ENCODE peak calls at places on chromosome 10, in eight cellular contexts. One of them, this sample, is unnamed.

GRCh38 chr10:128062837-128063563 is 63.2 kb downstream of the MKI67 start:
- DNase-seq in dorsolateral prefrontal cortex: peak
- DNase-seq in epithelial cell of esophagus: no peak
- DNase-seq in lower lobe of right lung: no peak
- DNase-seq in WERI-Rb-1: no peak
- DNase-seq in astrocyte of the cerebellum: no peak
- DNase-seq in HFF-Myc: no peak
- DNase-seq in neural progenitor cell: no peak
- DNase-seq in this sample: no peak

GRCh38 chr10:48451969-48452878 is 145.7 kb downstream of the MAPK8 start:
- DNase-seq in dorsolateral prefrontal cortex: no peak
- DNase-seq in HFF-Myc: no peak
- DNase-seq in astrocyte of the cerebellum: no peak
- DNase-seq in lower lobe of right lung: no peak
- DNase-seq in epithelial cell of esophagus: no peak
- DNase-seq in neural progenitor cell: no peak
- DNase-seq in WERI-Rb-1: no peak
- DNase-seq in this sample: no peak

GRCh38 chr10:68212721-68213352 is 19.1 kb downstream of the ATOH7 start:
- DNase-seq in neural progenitor cell: no peak
- DNase-seq in astrocyte of the cerebellum: peak
- DNase-seq in WERI-Rb-1: no peak
- DNase-seq in HFF-Myc: peak
- DNase-seq in epithelial cell of esophagus: peak
- DNase-seq in dorsolateral prefrontal cortex: no peak
- DNase-seq in lower lobe of right lung: no peak
- DNase-seq in this sample: no peak

GRCh38 chr10:132374176-132374575 is 22.8 kb upstream of the PWWP2B start:
- DNase-seq in neural progenitor cell: no peak
- DNase-seq in epithelial cell of esophagus: no peak
- DNase-seq in HFF-Myc: no peak
- DNase-seq in dorsolateral prefrontal cortex: peak
- DNase-seq in WERI-Rb-1: no peak
- DNase-seq in lower lobe of right lung: peak
- DNase-seq in astrocyte of the cerebellum: no peak
- DNase-seq in this sample: no peak

GRCh38 chr10:29749150-29749549 is 114.4 kb upstream of the SVIL start:
- DNase-seq in dorsolateral prefrontal cortex: no peak
- DNase-seq in astrocyte of the cerebellum: no peak
- DNase-seq in lower lobe of right lung: no peak
- DNase-seq in HFF-Myc: peak
- DNase-seq in neural progenitor cell: no peak
- DNase-seq in epithelial cell of esophagus: no peak
- DNase-seq in WERI-Rb-1: no peak
- DNase-seq in this sample: no peak

GRCh38 chr10:77405771-77406241 is 231.8 kb downstream of the KCNMA1 start:
- DNase-seq in neural progenitor cell: peak
- DNase-seq in epithelial cell of esophagus: peak
- DNase-seq in dorsolateral prefrontal cortex: peak
- DNase-seq in astrocyte of the cerebellum: no peak
- DNase-seq in HFF-Myc: peak
- DNase-seq in WERI-Rb-1: peak
- DNase-seq in lower lobe of right lung: peak
- DNase-seq in this sample: no peak

GRCh38 chr10:79089579-79090110 is 20.9 kb downstream of the ZMIZ1 start:
- DNase-seq in dorsolateral prefrontal cortex: no peak
- DNase-seq in neural progenitor cell: no peak
- DNase-seq in lower lobe of right lung: no peak
- DNase-seq in astrocyte of the cerebellum: no peak
- DNase-seq in epithelial cell of esophagus: no peak
- DNase-seq in WERI-Rb-1: peak
- DNase-seq in HFF-Myc: no peak
- DNase-seq in this sample: no peak

GRCh38 chr10:73848821-73849489 is 25.4 kb downstream of the CAMK2G start:
- DNase-seq in neural progenitor cell: peak
- DNase-seq in dorsolateral prefrontal cortex: peak
- DNase-seq in HFF-Myc: peak
- DNase-seq in WERI-Rb-1: peak
- DNase-seq in astrocyte of the cerebellum: peak
- DNase-seq in epithelial cell of esophagus: peak
- DNase-seq in lower lobe of right lung: peak
- DNase-seq in this sample: no peak

GRCh38 chr10:9745158-9745557 is 1272.5 kb upstream of the CELF2 start:
- DNase-seq in WERI-Rb-1: no peak
- DNase-seq in epithelial cell of esophagus: no peak
- DNase-seq in dorsolateral prefrontal cortex: no peak
- DNase-seq in lower lobe of right lung: no peak
- DNase-seq in astrocyte of the cerebellum: no peak
- DNase-seq in HFF-Myc: no peak
- DNase-seq in neural progenitor cell: no peak
- DNase-seq in this sample: no peak

GRCh38 chr10:31896972-31897384 is 31.7 kb downstream of the ARHGAP12 start:
- DNase-seq in neural progenitor cell: no peak
- DNase-seq in HFF-Myc: no peak
- DNase-seq in dorsolateral prefrontal cortex: no peak
- DNase-seq in lower lobe of right lung: no peak
- DNase-seq in WERI-Rb-1: no peak
- DNase-seq in astrocyte of the cerebellum: peak
- DNase-seq in epithelial cell of esophagus: peak
- DNase-seq in this sample: no peak

DNA sequence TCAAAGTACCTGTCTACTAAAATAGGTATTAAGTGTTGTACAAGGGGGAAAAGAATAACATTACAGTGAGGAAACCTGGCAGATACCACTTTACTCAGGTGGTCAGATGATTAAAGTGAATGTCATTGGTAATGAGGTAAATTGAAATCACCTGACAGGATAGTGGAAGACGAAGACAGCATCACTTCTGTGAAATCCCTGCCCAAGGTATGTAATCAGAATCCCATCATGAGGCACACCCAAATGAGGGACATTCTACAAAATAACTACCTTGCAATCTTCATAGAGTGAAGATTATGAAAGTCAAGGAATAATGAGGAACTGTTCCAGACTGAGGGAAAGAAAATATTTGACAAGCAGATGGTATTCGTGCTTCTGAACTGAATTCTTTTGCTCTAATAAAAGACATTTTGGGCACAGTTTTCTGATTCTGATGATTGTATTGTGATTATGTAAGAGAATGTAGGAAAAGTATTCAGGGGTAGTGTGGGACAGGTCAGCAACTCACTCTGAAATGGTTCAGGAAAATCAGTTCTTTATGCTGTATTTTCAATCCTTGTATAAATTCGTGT is 33.3 kb upstream of the ARMS2 start:
- DNase-seq in WERI-Rb-1: no peak
- DNase-seq in neural progenitor cell: no peak
- DNase-seq in epithelial cell of esophagus: peak
- DNase-seq in astrocyte of the cerebellum: no peak
- DNase-seq in lower lobe of right lung: no peak
- DNase-seq in HFF-Myc: no peak
- DNase-seq in dorsolateral prefrontal cortex: no peak
- DNase-seq in this sample: no peak
- H3K4me3 ChIP-seq in WERI-Rb-1: no peak
- H3K4me3 ChIP-seq in neural progenitor cell: no peak
- H3K4me3 ChIP-seq in epithelial cell of esophagus: no peak
- H3K4me3 ChIP-seq in astrocyte of the cerebellum: no peak
- H3K4me3 ChIP-seq in lower lobe of right lung: no peak
- H3K4me3 ChIP-seq in HFF-Myc: no peak
- H3K4me3 ChIP-seq in dorsolateral prefrontal cortex: no peak
- H3K4me3 ChIP-seq in this sample: no peak

DNA sequence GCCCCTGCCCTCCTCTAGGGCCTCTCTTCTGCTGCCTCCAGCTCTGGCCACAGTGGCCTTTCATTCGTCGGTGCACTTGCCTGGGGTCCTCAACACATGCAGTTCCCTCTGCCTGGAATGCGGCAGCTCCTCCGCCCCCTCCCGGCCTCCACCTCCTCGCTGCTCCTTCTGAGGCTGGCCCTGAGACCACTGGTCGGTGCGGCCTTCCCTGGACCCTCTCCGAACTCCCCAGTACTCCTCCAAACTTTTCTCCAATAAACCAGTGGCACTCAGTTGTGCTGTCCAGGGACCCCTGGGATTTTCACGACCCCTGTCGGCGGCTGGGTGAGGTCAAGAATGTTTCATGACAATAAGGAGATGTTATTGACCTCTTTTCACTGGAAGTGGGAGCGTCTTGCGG is 53.5 kb downstream of the BMS1 start:
- DNase-seq in HFF-Myc: no peak
- DNase-seq in epithelial cell of esophagus: no peak
- DNase-seq in dorsolateral prefrontal cortex: no peak
- DNase-seq in astrocyte of the cerebellum: no peak
- DNase-seq in lower lobe of right lung: no peak
- DNase-seq in neural progenitor cell: peak
- DNase-seq in WERI-Rb-1: no peak
- DNase-seq in this sample: no peak
- TF ChIP-seq CTCF in HFF-Myc: no peak
- TF ChIP-seq CTCF in epithelial cell of esophagus: no peak
- TF ChIP-seq CTCF in dorsolateral prefrontal cortex: no peak
- TF ChIP-seq CTCF in astrocyte of the cerebellum: no peak
- TF ChIP-seq CTCF in lower lobe of right lung: no peak
- TF ChIP-seq CTCF in neural progenitor cell: no peak
- TF ChIP-seq CTCF in WERI-Rb-1: no peak
- TF ChIP-seq CTCF in this sample: no peak

GRCh38 chr10:28530751-28531150 is 2.2 kb upstream of the WAC start:
- DNase-seq in astrocyte of the cerebellum: no peak
- DNase-seq in WERI-Rb-1: no peak
- DNase-seq in HFF-Myc: no peak
- DNase-seq in lower lobe of right lung: no peak
- DNase-seq in neural progenitor cell: no peak
- DNase-seq in epithelial cell of esophagus: no peak
- DNase-seq in dorsolateral prefrontal cortex: no peak
- DNase-seq in this sample: no peak
- H3K4me3 ChIP-seq in astrocyte of the cerebellum: no peak
- H3K4me3 ChIP-seq in WERI-Rb-1: no peak
- H3K4me3 ChIP-seq in HFF-Myc: no peak
- H3K4me3 ChIP-seq in lower lobe of right lung: no peak
- H3K4me3 ChIP-seq in neural progenitor cell: peak
- H3K4me3 ChIP-seq in epithelial cell of esophagus: no peak
- H3K4me3 ChIP-seq in dorsolateral prefrontal cortex: no peak
- H3K4me3 ChIP-seq in this sample: no peak

DNA sequence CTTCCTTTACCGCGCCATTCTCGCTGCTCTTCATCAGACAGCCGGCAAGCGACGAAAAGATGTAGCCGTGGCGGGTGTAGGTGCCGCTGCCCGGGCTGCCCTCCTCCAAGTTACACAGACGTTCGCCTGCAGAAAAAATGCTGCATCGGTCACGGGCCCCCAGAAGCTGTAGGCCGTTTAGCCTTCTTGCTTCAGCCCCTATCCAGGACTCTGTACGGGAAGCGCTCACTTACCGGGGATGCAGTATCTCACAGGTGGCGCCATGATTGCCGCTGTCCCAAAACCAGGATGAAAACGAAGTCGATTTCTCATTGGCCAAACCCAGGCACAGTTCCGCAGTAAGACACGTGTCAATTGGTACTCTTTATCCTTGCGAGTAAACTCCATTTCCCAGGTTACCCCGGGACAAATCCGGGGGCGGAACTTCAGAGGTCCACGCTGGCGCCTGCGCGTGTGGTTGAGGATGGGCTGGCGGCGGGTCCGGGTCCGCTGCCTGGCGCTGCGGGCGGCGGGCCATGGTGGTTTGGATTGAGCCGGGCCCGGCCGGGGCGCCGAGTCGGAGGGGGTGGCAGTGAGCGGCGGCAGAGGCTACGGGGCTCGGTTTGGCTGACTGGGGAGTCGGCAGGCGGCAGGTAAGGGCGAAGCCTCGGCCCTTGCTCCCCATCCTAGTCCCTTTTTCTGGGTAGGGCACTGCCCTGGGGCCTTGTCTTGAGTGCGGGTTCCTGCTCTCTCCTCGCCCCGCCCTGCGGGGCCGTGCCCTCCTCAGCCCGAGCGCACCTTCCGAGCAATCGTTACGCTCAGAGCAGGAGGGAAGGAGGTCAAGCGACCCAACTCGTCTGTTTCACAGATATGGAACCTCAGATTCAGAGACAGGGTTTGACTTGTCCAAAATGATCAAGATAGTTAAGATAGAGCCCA is at the start of the genes EXOSC1 and ZDHHC16:
- DNase-seq in dorsolateral prefrontal cortex: peak
- DNase-seq in HFF-Myc: peak
- DNase-seq in lower lobe of right lung: peak
- DNase-seq in epithelial cell of esophagus: peak
- DNase-seq in astrocyte of the cerebellum: peak
- DNase-seq in neural progenitor cell: peak
- DNase-seq in WERI-Rb-1: peak
- DNase-seq in this sample: peak
- TF ChIP-seq CTCF in dorsolateral prefrontal cortex: peak
- TF ChIP-seq CTCF in HFF-Myc: no peak
- TF ChIP-seq CTCF in lower lobe of right lung: no peak
- TF ChIP-seq CTCF in epithelial cell of esophagus: peak
- TF ChIP-seq CTCF in astrocyte of the cerebellum: no peak
- TF ChIP-seq CTCF in neural progenitor cell: peak
- TF ChIP-seq CTCF in WERI-Rb-1: no peak
- TF ChIP-seq CTCF in this sample: no peak

GRCh38 chr10:45421231-45422097 is 47.4 kb downstream of the ALOX5 start:
- DNase-seq in WERI-Rb-1: no peak
- DNase-seq in lower lobe of right lung: no peak
- DNase-seq in HFF-Myc: no peak
- DNase-seq in astrocyte of the cerebellum: no peak
- DNase-seq in epithelial cell of esophagus: no peak
- DNase-seq in dorsolateral prefrontal cortex: no peak
- DNase-seq in neural progenitor cell: peak
- DNase-seq in this sample: no peak

GRCh38 chr10:45419673-45420020 is 45.6 kb downstream of the ALOX5 start:
- DNase-seq in lower lobe of right lung: no peak
- DNase-seq in dorsolateral prefrontal cortex: no peak
- DNase-seq in epithelial cell of esophagus: no peak
- DNase-seq in neural progenitor cell: no peak
- DNase-seq in astrocyte of the cerebellum: no peak
- DNase-seq in WERI-Rb-1: no peak
- DNase-seq in HFF-Myc: no peak
- DNase-seq in this sample: no peak

GRCh38 chr10:45418859-45419672 is 45.0 kb downstream of the ALOX5 start:
- DNase-seq in astrocyte of the cerebellum: no peak
- DNase-seq in HFF-Myc: no peak
- DNase-seq in neural progenitor cell: peak
- DNase-seq in lower lobe of right lung: peak
- DNase-seq in dorsolateral prefrontal cortex: no peak
- DNase-seq in epithelial cell of esophagus: peak
- DNase-seq in WERI-Rb-1: no peak
- DNase-seq in this sample: no peak

GRCh38 chr10:45422207-45422606 is 48.2 kb downstream of the ALOX5 start:
- DNase-seq in lower lobe of right lung: no peak
- DNase-seq in neural progenitor cell: no peak
- DNase-seq in dorsolateral prefrontal cortex: no peak
- DNase-seq in epithelial cell of esophagus: no peak
- DNase-seq in HFF-Myc: no peak
- DNase-seq in WERI-Rb-1: no peak
- DNase-seq in astrocyte of the cerebellum: no peak
- DNase-seq in this sample: no peak

GRCh38 chr10:45420453-45421192 is 46.6 kb downstream of the ALOX5 start:
- DNase-seq in HFF-Myc: peak
- DNase-seq in neural progenitor cell: no peak
- DNase-seq in epithelial cell of esophagus: peak
- DNase-seq in WERI-Rb-1: no peak
- DNase-seq in dorsolateral prefrontal cortex: peak
- DNase-seq in lower lobe of right lung: peak
- DNase-seq in astrocyte of the cerebellum: peak
- DNase-seq in this sample: peak
- H3K4me3 ChIP-seq in HFF-Myc: no peak
- H3K4me3 ChIP-seq in neural progenitor cell: no peak
- H3K4me3 ChIP-seq in epithelial cell of esophagus: no peak
- H3K4me3 ChIP-seq in WERI-Rb-1: no peak
- H3K4me3 ChIP-seq in dorsolateral prefrontal cortex: no peak
- H3K4me3 ChIP-seq in lower lobe of right lung: peak
- H3K4me3 ChIP-seq in astrocyte of the cerebellum: no peak
- H3K4me3 ChIP-seq in this sample: peak

GRCh38 chr10:84026821-84027257 is 112.5 kb upstream of the GHITM start:
- DNase-seq in WERI-Rb-1: peak
- DNase-seq in HFF-Myc: no peak
- DNase-seq in lower lobe of right lung: no peak
- DNase-seq in neural progenitor cell: peak
- DNase-seq in epithelial cell of esophagus: peak
- DNase-seq in dorsolateral prefrontal cortex: no peak
- DNase-seq in astrocyte of the cerebellum: no peak
- DNase-seq in this sample: no peak
- TF ChIP-seq CTCF in WERI-Rb-1: peak
- TF ChIP-seq CTCF in HFF-Myc: peak
- TF ChIP-seq CTCF in lower lobe of right lung: peak
- TF ChIP-seq CTCF in neural progenitor cell: peak
- TF ChIP-seq CTCF in epithelial cell of esophagus: peak
- TF ChIP-seq CTCF in dorsolateral prefrontal cortex: peak
- TF ChIP-seq CTCF in astrocyte of the cerebellum: peak
- TF ChIP-seq CTCF in this sample: peak